ENCODE peak calls at places on chromosomes 2 and 18, in ten cellular contexts. One of them, this sample, is unnamed.

GRCh38 chr18:24019641-24020331 is 5.2 kb downstream of the TTC39C start:
- DNase-seq in amniotic epithelial cell: peak
- DNase-seq in right atrium auricular region: no peak
- DNase-seq in stimulated activated CD4-positive, alpha-beta T cell treated with anti-CD3 and anti-CD28 coated beads, TNF-alpha, amount 100 ng/mL, for 48 hours: peak
- DNase-seq in astrocyte: peak
- DNase-seq in activated CD4-positive, alpha-beta T cell treated with anti-CD3 and anti-CD28 coated beads for 24 hours: no peak
- DNase-seq in body of pancreas: no peak
- DNase-seq in head of caudate nucleus: no peak
- DNase-seq in KG1: peak
- DNase-seq in Calu3: no peak
- DNase-seq in this sample: no peak

GRCh38 chr2:112077814-112078213 is 22.7 kb downstream of the TMEM87B start:
- DNase-seq in astrocyte: no peak
- DNase-seq in head of caudate nucleus: no peak
- DNase-seq in right atrium auricular region: no peak
- DNase-seq in activated CD4-positive, alpha-beta T cell treated with anti-CD3 and anti-CD28 coated beads for 24 hours: no peak
- DNase-seq in amniotic epithelial cell: no peak
- DNase-seq in stimulated activated CD4-positive, alpha-beta T cell treated with anti-CD3 and anti-CD28 coated beads, TNF-alpha, amount 100 ng/mL, for 48 hours: no peak
- DNase-seq in KG1: no peak
- DNase-seq in Calu3: no peak
- DNase-seq in body of pancreas: no peak
- DNase-seq in this sample: no peak

GRCh38 chr2:185472574-185472973 is 266.0 kb upstream of the FSIP2 start:
- DNase-seq in amniotic epithelial cell: no peak
- DNase-seq in head of caudate nucleus: no peak
- DNase-seq in right atrium auricular region: no peak
- DNase-seq in body of pancreas: no peak
- DNase-seq in activated CD4-positive, alpha-beta T cell treated with anti-CD3 and anti-CD28 coated beads for 24 hours: no peak
- DNase-seq in stimulated activated CD4-positive, alpha-beta T cell treated with anti-CD3 and anti-CD28 coated beads, TNF-alpha, amount 100 ng/mL, for 48 hours: no peak
- DNase-seq in Calu3: no peak
- DNase-seq in astrocyte: no peak
- DNase-seq in KG1: no peak
- DNase-seq in this sample: no peak

GRCh38 chr2:6917761-6918421 is 679 bp downstream of the RNF144A start:
- DNase-seq in amniotic epithelial cell: no peak
- DNase-seq in stimulated activated CD4-positive, alpha-beta T cell treated with anti-CD3 and anti-CD28 coated beads, TNF-alpha, amount 100 ng/mL, for 48 hours: no peak
- DNase-seq in KG1: no peak
- DNase-seq in body of pancreas: peak
- DNase-seq in Calu3: peak
- DNase-seq in activated CD4-positive, alpha-beta T cell treated with anti-CD3 and anti-CD28 coated beads for 24 hours: no peak
- DNase-seq in head of caudate nucleus: no peak
- DNase-seq in right atrium auricular region: no peak
- DNase-seq in astrocyte: no peak
- DNase-seq in this sample: no peak

GRCh38 chr2:217637268-217637615 is 365.6 kb downstream of the TNS1 start:
- DNase-seq in stimulated activated CD4-positive, alpha-beta T cell treated with anti-CD3 and anti-CD28 coated beads, TNF-alpha, amount 100 ng/mL, for 48 hours: no peak
- DNase-seq in right atrium auricular region: no peak
- DNase-seq in astrocyte: no peak
- DNase-seq in KG1: no peak
- DNase-seq in Calu3: no peak
- DNase-seq in amniotic epithelial cell: no peak
- DNase-seq in head of caudate nucleus: no peak
- DNase-seq in activated CD4-positive, alpha-beta T cell treated with anti-CD3 and anti-CD28 coated beads for 24 hours: no peak
- DNase-seq in body of pancreas: no peak
- DNase-seq in this sample: no peak

GRCh38 chr2:98282109-98282508 is 64.1 kb upstream of the CNGA3 start:
- DNase-seq in body of pancreas: no peak
- DNase-seq in activated CD4-positive, alpha-beta T cell treated with anti-CD3 and anti-CD28 coated beads for 24 hours: no peak
- DNase-seq in amniotic epithelial cell: no peak
- DNase-seq in Calu3: no peak
- DNase-seq in astrocyte: no peak
- DNase-seq in head of caudate nucleus: no peak
- DNase-seq in right atrium auricular region: no peak
- DNase-seq in KG1: no peak
- DNase-seq in stimulated activated CD4-positive, alpha-beta T cell treated with anti-CD3 and anti-CD28 coated beads, TNF-alpha, amount 100 ng/mL, for 48 hours: no peak
- DNase-seq in this sample: no peak

GRCh38 chr2:130252880-130253645 is 54.8 kb upstream of the TUBA3E start:
- DNase-seq in Calu3: peak
- DNase-seq in KG1: no peak
- DNase-seq in body of pancreas: no peak
- DNase-seq in activated CD4-positive, alpha-beta T cell treated with anti-CD3 and anti-CD28 coated beads for 24 hours: no peak
- DNase-seq in right atrium auricular region: no peak
- DNase-seq in astrocyte: no peak
- DNase-seq in head of caudate nucleus: no peak
- DNase-seq in stimulated activated CD4-positive, alpha-beta T cell treated with anti-CD3 and anti-CD28 coated beads, TNF-alpha, amount 100 ng/mL, for 48 hours: no peak
- DNase-seq in amniotic epithelial cell: no peak
- DNase-seq in this sample: peak

GRCh38 chr2:166314022-166314759 is 61.6 kb downstream of the SCN9A start:
- DNase-seq in Calu3: no peak
- DNase-seq in KG1: no peak
- DNase-seq in right atrium auricular region: no peak
- DNase-seq in head of caudate nucleus: no peak
- DNase-seq in amniotic epithelial cell: peak
- DNase-seq in astrocyte: peak
- DNase-seq in body of pancreas: no peak
- DNase-seq in stimulated activated CD4-positive, alpha-beta T cell treated with anti-CD3 and anti-CD28 coated beads, TNF-alpha, amount 100 ng/mL, for 48 hours: no peak
- DNase-seq in activated CD4-positive, alpha-beta T cell treated with anti-CD3 and anti-CD28 coated beads for 24 hours: no peak
- DNase-seq in this sample: peak

GRCh38 chr18:73264562-73264921 is 396.8 kb upstream of the NETO1 start:
- DNase-seq in KG1: no peak
- DNase-seq in Calu3: no peak
- DNase-seq in stimulated activated CD4-positive, alpha-beta T cell treated with anti-CD3 and anti-CD28 coated beads, TNF-alpha, amount 100 ng/mL, for 48 hours: no peak
- DNase-seq in activated CD4-positive, alpha-beta T cell treated with anti-CD3 and anti-CD28 coated beads for 24 hours: no peak
- DNase-seq in astrocyte: no peak
- DNase-seq in body of pancreas: no peak
- DNase-seq in head of caudate nucleus: no peak
- DNase-seq in right atrium auricular region: no peak
- DNase-seq in amniotic epithelial cell: no peak
- DNase-seq in this sample: peak

GRCh38 chr2:147382322-147382948 is 462.4 kb upstream of the ACVR2A start:
- DNase-seq in stimulated activated CD4-positive, alpha-beta T cell treated with anti-CD3 and anti-CD28 coated beads, TNF-alpha, amount 100 ng/mL, for 48 hours: no peak
- DNase-seq in right atrium auricular region: no peak
- DNase-seq in Calu3: no peak
- DNase-seq in head of caudate nucleus: no peak
- DNase-seq in body of pancreas: peak
- DNase-seq in KG1: no peak
- DNase-seq in astrocyte: no peak
- DNase-seq in amniotic epithelial cell: no peak
- DNase-seq in activated CD4-positive, alpha-beta T cell treated with anti-CD3 and anti-CD28 coated beads for 24 hours: no peak
- DNase-seq in this sample: no peak

GRCh38 chr18:61637319-61637718 is 255.5 kb downstream of the RNF152 start:
- DNase-seq in Calu3: no peak
- DNase-seq in amniotic epithelial cell: no peak
- DNase-seq in activated CD4-positive, alpha-beta T cell treated with anti-CD3 and anti-CD28 coated beads for 24 hours: no peak
- DNase-seq in head of caudate nucleus: no peak
- DNase-seq in astrocyte: no peak
- DNase-seq in right atrium auricular region: no peak
- DNase-seq in stimulated activated CD4-positive, alpha-beta T cell treated with anti-CD3 and anti-CD28 coated beads, TNF-alpha, amount 100 ng/mL, for 48 hours: no peak
- DNase-seq in KG1: no peak
- DNase-seq in body of pancreas: peak
- DNase-seq in this sample: no peak

GRCh38 chr18:13267517-13267916 is 49.0 kb downstream of the LDLRAD4 start:
- DNase-seq in KG1: no peak
- DNase-seq in head of caudate nucleus: no peak
- DNase-seq in stimulated activated CD4-positive, alpha-beta T cell treated with anti-CD3 and anti-CD28 coated beads, TNF-alpha, amount 100 ng/mL, for 48 hours: no peak
- DNase-seq in amniotic epithelial cell: no peak
- DNase-seq in activated CD4-positive, alpha-beta T cell treated with anti-CD3 and anti-CD28 coated beads for 24 hours: no peak
- DNase-seq in right atrium auricular region: peak
- DNase-seq in body of pancreas: no peak
- DNase-seq in astrocyte: no peak
- DNase-seq in Calu3: no peak
- DNase-seq in this sample: no peak

GRCh38 chr2:156317631-156318030 is 14.9 kb downstream of the NR4A2 start:
- DNase-seq in amniotic epithelial cell: no peak
- DNase-seq in stimulated activated CD4-positive, alpha-beta T cell treated with anti-CD3 and anti-CD28 coated beads, TNF-alpha, amount 100 ng/mL, for 48 hours: no peak
- DNase-seq in astrocyte: no peak
- DNase-seq in body of pancreas: no peak
- DNase-seq in head of caudate nucleus: no peak
- DNase-seq in activated CD4-positive, alpha-beta T cell treated with anti-CD3 and anti-CD28 coated beads for 24 hours: no peak
- DNase-seq in right atrium auricular region: no peak
- DNase-seq in Calu3: no peak
- DNase-seq in KG1: no peak
- DNase-seq in this sample: no peak

GRCh38 chr2:129740504-129740903 is 239.0 kb upstream of the RAB6C start:
- DNase-seq in astrocyte: no peak
- DNase-seq in activated CD4-positive, alpha-beta T cell treated with anti-CD3 and anti-CD28 coated beads for 24 hours: no peak
- DNase-seq in stimulated activated CD4-positive, alpha-beta T cell treated with anti-CD3 and anti-CD28 coated beads, TNF-alpha, amount 100 ng/mL, for 48 hours: no peak
- DNase-seq in Calu3: no peak
- DNase-seq in body of pancreas: no peak
- DNase-seq in right atrium auricular region: no peak
- DNase-seq in amniotic epithelial cell: no peak
- DNase-seq in KG1: no peak
- DNase-seq in head of caudate nucleus: no peak
- DNase-seq in this sample: no peak

GRCh38 chr18:31821452-31822171 is 60.9 kb upstream of the SLC25A52 start:
- DNase-seq in amniotic epithelial cell: peak
- DNase-seq in body of pancreas: no peak
- DNase-seq in head of caudate nucleus: no peak
- DNase-seq in right atrium auricular region: no peak
- DNase-seq in stimulated activated CD4-positive, alpha-beta T cell treated with anti-CD3 and anti-CD28 coated beads, TNF-alpha, amount 100 ng/mL, for 48 hours: no peak
- DNase-seq in activated CD4-positive, alpha-beta T cell treated with anti-CD3 and anti-CD28 coated beads for 24 hours: no peak
- DNase-seq in Calu3: no peak
- DNase-seq in astrocyte: no peak
- DNase-seq in KG1: no peak
- DNase-seq in this sample: no peak

GRCh38 chr18:9884090-9884489 is 1.7 kb upstream of the TXNDC2 start:
- DNase-seq in body of pancreas: no peak
- DNase-seq in stimulated activated CD4-positive, alpha-beta T cell treated with anti-CD3 and anti-CD28 coated beads, TNF-alpha, amount 100 ng/mL, for 48 hours: no peak
- DNase-seq in Calu3: no peak
- DNase-seq in KG1: no peak
- DNase-seq in head of caudate nucleus: no peak
- DNase-seq in amniotic epithelial cell: no peak
- DNase-seq in astrocyte: no peak
- DNase-seq in activated CD4-positive, alpha-beta T cell treated with anti-CD3 and anti-CD28 coated beads for 24 hours: no peak
- DNase-seq in right atrium auricular region: no peak
- DNase-seq in this sample: no peak

This sample was measured in fibroblast of villous mesenchyme.